ENCODE peak calls at places on chromosomes 13 and 19, in seven cellular contexts. F is glutamatergic neuron, W is heart left ventricle, N is sigmoid colon, E is GM13976, B is A549, H is heart right ventricle. I is an unnamed sample.
A peak's percentile ranks its signal among the peaks of the same experiment; 100 is the strongest.

GRCh38 chr13:73535341-73535740 is 476.5 kb downstream of the KLF5 start:
- DNase-seq in F (no peak), N (no peak), E (no peak), H (no peak), W (no peak), B (no peak), I (no peak)

GRCh38 chr13:111668451-111668850 is 348.0 kb downstream of the TEX29 start:
- DNase-seq in E (no peak), F (no peak), N (no peak), W (no peak), B (no peak), H (no peak), I (no peak)

GRCh38 chr13:96629331-96629730 is 364.9 kb downstream of the OXGR1 start:
- DNase-seq in F (no peak), W (no peak), E (no peak), N (no peak), B (no peak), H (no peak), I (no peak)

GRCh38 chr13:105847532-105848295 is 687.7 kb downstream of the EFNB2 start:
- DNase-seq in N (no peak), E (no peak), W (no peak), H (no peak), B (no peak), F (no peak), I (no peak)

GRCh38 chr19:37304190-37304883 is 66.6 kb upstream of the ZNF527 start:
- DNase-seq in E (no peak), B (no peak), N (peak; percentile 82), W (peak; percentile 53), H (peak; percentile 56), F (peak; percentile 69), I (no peak)

GRCh38 chr13:100129605-100130004 is 40.7 kb downstream of the PCCA start:
- DNase-seq in F (no peak), E (peak; percentile 22), N (no peak), B (no peak), H (no peak), W (no peak), I (peak; percentile 26)

GRCh38 chr13:111330211-111330610 is 9.8 kb downstream of the TEX29 start:
- DNase-seq in W (no peak), N (no peak), H (no peak), F (no peak), E (peak; percentile 5), B (no peak), I (no peak)

GRCh38 chr19:38838208-38838985 is 6.8 kb upstream of the ECH1 start:
- DNase-seq in F (no peak), E (no peak), H (no peak), B (peak; percentile 62), W (no peak), N (no peak), I (no peak)

GRCh38 chr13:110341445-110342247 is 34.6 kb downstream of the COL4A2 start:
- DNase-seq in N (no peak), F (no peak), H (peak; percentile 68), W (peak; percentile 58), E (no peak), B (no peak), I (no peak)

GRCh38 chr13:76438050-76438449 is 448.2 kb downstream of the KCTD12 start:
- DNase-seq in W (no peak), E (no peak), B (no peak), H (no peak), N (no peak), F (no peak), I (no peak)

DNA sequence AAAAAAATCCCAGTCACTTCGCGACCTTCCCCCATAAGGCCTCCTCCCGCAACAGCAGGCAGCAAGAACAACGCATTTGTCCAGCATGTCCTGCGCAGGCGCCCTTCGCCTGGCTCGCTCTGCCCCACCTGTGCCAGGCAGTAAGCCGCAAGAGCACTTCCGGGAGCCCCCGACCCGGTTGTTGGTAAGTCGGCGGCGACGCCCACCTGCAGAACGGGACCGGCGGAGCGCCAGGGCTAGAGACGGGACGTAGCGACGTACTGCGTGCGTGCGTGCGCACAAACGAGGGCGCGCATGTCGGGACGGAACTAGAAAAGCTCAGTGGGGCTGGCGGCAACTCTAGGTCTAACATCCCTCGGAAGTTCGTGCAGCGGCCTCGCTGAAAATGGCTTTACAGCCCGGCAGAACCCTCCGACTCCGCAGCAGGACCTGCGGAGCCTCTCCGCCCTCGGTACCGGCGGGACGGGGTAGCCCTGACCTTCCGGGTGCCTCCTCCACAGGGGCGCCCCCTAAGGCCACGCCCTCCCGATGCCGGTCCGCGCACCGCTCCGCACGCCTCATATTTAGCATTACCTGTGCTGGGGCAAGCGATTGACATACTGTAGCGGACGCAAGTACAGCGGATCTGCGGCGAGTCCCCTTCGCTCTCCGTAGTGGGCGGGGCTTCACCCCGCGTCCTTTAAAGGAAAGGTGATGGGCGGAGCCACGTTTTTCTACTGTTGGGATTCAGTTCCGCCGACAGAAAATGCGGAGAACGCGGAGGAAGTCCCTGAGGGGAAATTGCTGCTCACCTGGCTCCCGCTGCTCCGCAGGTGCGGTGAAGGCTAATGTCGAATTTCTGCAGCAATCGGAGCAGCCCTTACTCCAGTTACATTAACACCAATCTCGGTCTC is at the start of gene MTIF3:
- DNase-seq in F (peak; percentile 89), B (peak; percentile 94), N (peak; percentile 96), W (peak; percentile 94), E (peak; percentile 94), H (peak; percentile 95), I (peak; percentile 93)
- TF ChIP-seq CTCF in F (no peak), B (no peak), N (no peak), W (no peak), E (no peak), H (no peak), I (no peak)

DNA sequence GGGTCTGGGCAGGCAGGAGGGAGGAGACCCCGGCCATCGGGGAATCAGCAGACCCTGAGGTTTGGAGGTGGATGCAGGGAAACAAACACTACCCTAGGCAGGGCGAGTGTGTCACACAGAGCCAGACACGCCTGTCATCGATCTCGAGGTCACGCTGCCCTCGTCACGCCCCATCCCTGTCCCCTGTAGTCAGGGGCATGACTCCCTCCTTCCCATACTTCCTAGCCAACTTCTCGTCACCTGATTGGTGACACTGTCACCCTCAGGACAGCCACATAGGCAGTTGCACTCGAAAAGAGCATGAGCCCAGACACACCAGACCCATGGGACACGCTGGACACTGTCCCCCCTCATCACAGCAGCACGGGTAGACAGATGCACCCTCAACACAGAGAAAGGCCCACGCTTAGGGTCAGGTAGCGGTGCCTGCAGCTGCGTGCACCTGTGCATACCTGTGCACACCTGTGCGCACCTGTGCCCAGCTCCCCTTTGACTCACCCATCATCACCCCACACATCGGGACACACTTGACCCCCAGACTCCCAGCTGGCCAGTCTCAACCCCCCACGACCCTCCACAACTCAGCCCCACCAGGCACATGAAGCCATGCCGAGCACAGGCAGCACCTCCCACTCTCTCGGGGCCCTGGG is 11.9 kb downstream of the CILP2 start:
- DNase-seq in H (no peak), W (no peak), N (no peak), E (no peak), F (peak; percentile 15), B (no peak), I (no peak)
- TF ChIP-seq CTCF in H (no peak), W (no peak), N (no peak), E (no peak), F (no peak), B (no peak), I (no peak)

GRCh38 chr13:39051157-39051556 is 12.9 kb downstream of the NHLRC3 start:
- DNase-seq in E (peak; percentile 42), B (peak; percentile 42), W (no peak), N (no peak), F (no peak), H (no peak), I (no peak)
- TF ChIP-seq CTCF in E (peak; percentile 30), B (peak; percentile 45), W (peak; percentile 46), N (no peak), F (peak; percentile 20), H (peak; percentile 73), I (peak; percentile 47)

GRCh38 chr19:16518061-16518460 is 21.9 kb downstream of the C19orf44 start:
- DNase-seq in E (no peak), W (no peak), N (no peak), F (no peak), B (no peak), H (no peak), I (peak; percentile 24)

GRCh38 chr19:16519230-16519687 is 23.0 kb downstream of the CHERP start:
- DNase-seq in H (no peak), F (no peak), B (no peak), E (no peak), N (no peak), W (no peak), I (peak; percentile 32)

GRCh38 chr19:16516923-16517610 is 20.9 kb downstream of the C19orf44 start:
- DNase-seq in N (no peak), W (no peak), E (no peak), H (no peak), B (no peak), F (no peak), I (peak; percentile 21)

GRCh38 chr19:16520074-16520973 is 21.9 kb downstream of the CHERP start:
- DNase-seq in W (no peak), E (no peak), F (no peak), H (no peak), N (no peak), B (no peak), I (peak; percentile 23)

GRCh38 chr19:16518483-16519229 is 22.5 kb downstream of the C19orf44 start:
- DNase-seq in W (no peak), F (no peak), B (no peak), E (no peak), H (no peak), N (no peak), I (no peak)
- TF ChIP-seq CTCF in W (no peak), F (no peak), B (no peak), E (no peak), H (no peak), N (no peak), I (no peak)

DNA sequence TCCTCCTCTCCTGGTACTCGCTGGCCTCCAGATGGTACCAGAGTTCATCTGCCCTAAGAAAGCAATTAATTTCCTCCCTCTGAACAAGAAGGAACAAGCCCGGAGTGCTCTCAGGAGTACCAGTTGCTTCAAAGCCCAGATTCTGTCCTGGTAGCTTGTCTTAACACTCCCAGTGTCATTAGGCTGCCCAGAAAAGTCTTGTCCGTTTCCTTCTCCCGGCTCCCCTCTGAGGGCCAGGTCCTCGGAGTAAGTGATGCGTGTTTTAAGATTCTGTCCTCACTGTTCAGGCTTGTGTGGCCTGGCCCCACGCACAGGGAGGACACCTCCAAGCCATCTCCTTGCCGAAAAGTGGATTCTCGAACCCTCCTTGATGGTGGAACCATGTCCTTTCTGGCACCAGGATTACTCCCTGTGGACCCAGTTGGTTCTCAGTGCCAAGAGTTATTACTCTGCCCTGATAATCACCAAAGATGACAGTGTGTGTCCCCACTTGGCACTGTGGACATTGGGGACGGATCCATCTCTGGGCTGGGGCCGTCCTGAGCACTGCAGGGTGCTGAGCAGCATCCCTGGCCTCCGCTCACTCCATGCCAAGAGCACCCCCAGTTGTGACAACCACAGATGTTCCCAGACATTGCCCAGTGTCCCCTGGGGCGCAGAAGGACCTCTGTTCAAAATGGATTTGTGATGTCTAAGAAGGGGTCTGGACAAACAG is 52.5 kb downstream of the RFX2 start:
- DNase-seq in F (no peak), B (no peak), H (no peak), W (no peak), E (no peak), N (no peak), I (no peak)
- TF ChIP-seq CTCF in F (no peak), B (no peak), H (peak; percentile 41), W (no peak), E (no peak), N (no peak), I (no peak)

DNA sequence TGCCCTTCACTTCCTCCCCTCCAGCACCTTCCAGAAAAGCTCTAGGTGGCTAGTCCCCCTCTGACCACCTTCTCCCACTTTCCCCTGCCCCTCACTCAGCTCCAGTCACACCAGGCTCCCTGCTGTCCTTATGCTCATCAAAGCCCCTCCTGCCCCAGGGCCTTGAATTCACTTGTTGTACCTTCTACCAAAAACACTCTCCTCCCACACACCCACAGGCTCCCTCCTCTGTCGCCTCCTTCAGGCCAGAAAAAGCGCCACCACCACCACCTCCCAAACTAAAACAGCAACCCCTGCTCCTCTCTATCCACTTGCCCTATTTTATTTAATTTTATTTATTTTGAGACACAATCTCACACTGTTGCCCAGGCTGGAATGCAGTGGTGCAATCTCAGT is 4.8 kb upstream of the CEACAM16 start:
- DNase-seq in H (no peak), E (no peak), B (no peak), F (no peak), W (no peak), N (no peak), I (no peak)
- TF ChIP-seq CTCF in H (no peak), E (peak; percentile 37), B (peak; percentile 41), F (no peak), W (no peak), N (no peak), I (peak; percentile 57)

I was measured in GM13977.